ENCODE peak calls at places on chromosome 22, in eight cellular contexts. One of them, this sample, is unnamed.

GRCh38 chr22:37202706-37203105 is 9.6 kb downstream of the SSTR3 start:
- DNase-seq in colonic mucosa: no peak
- DNase-seq in kidney: peak; percentile 53
- DNase-seq in fibroblast of lung: no peak
- DNase-seq in NB4: no peak
- DNase-seq in neural crest cell: no peak
- DNase-seq in GM13977: no peak
- DNase-seq in CD8-positive, alpha-beta T cell: no peak
- DNase-seq in this sample: no peak

GRCh38 chr22:20792966-20793332 is 19.0 kb downstream of the SERPIND1 start:
- DNase-seq in colonic mucosa: no peak
- DNase-seq in kidney: no peak
- DNase-seq in fibroblast of lung: peak; percentile 69
- DNase-seq in NB4: no peak
- DNase-seq in neural crest cell: no peak
- DNase-seq in GM13977: no peak
- DNase-seq in CD8-positive, alpha-beta T cell: no peak
- DNase-seq in this sample: no peak

GRCh38 chr22:49936973-49937757 is 18.7 kb downstream of the CRELD2 start:
- DNase-seq in colonic mucosa: no peak
- DNase-seq in kidney: no peak
- DNase-seq in fibroblast of lung: peak; percentile 8
- DNase-seq in NB4: no peak
- DNase-seq in neural crest cell: no peak
- DNase-seq in GM13977: no peak
- DNase-seq in CD8-positive, alpha-beta T cell: no peak
- DNase-seq in this sample: no peak

GRCh38 chr22:20741634-20742581 is 32.0 kb upstream of the SERPIND1 start:
- DNase-seq in colonic mucosa: peak; percentile 41
- DNase-seq in kidney: peak; percentile 68
- DNase-seq in fibroblast of lung: peak; percentile 15
- DNase-seq in NB4: peak; percentile 23
- DNase-seq in neural crest cell: no peak
- DNase-seq in GM13977: peak; percentile 67
- DNase-seq in CD8-positive, alpha-beta T cell: peak; percentile 50
- DNase-seq in this sample: peak; percentile 69

GRCh38 chr22:46069518-46070214 is 80.7 kb upstream of the PPARA start:
- DNase-seq in colonic mucosa: peak; percentile 98
- DNase-seq in kidney: no peak
- DNase-seq in fibroblast of lung: peak; percentile 91
- DNase-seq in NB4: peak; percentile 89
- DNase-seq in neural crest cell: no peak
- DNase-seq in GM13977: no peak
- DNase-seq in CD8-positive, alpha-beta T cell: peak; percentile 15
- DNase-seq in this sample: no peak

GRCh38 chr22:20977516-20978170 is 4.5 kb upstream of the LZTR1 start:
- DNase-seq in colonic mucosa: no peak
- DNase-seq in kidney: peak; percentile 66
- DNase-seq in fibroblast of lung: no peak
- DNase-seq in NB4: no peak
- DNase-seq in neural crest cell: no peak
- DNase-seq in GM13977: no peak
- DNase-seq in CD8-positive, alpha-beta T cell: no peak
- DNase-seq in this sample: no peak

GRCh38 chr22:46042786-46043185 is 65.8 kb upstream of the WNT7B start:
- DNase-seq in colonic mucosa: no peak
- DNase-seq in kidney: no peak
- DNase-seq in fibroblast of lung: peak; percentile 33
- DNase-seq in NB4: no peak
- DNase-seq in neural crest cell: no peak
- DNase-seq in GM13977: no peak
- DNase-seq in CD8-positive, alpha-beta T cell: no peak
- DNase-seq in this sample: no peak

GRCh38 chr22:48423481-48423901 is 1404.2 kb downstream of the BRD1 start:
- DNase-seq in colonic mucosa: no peak
- DNase-seq in kidney: no peak
- DNase-seq in fibroblast of lung: peak; percentile 62
- DNase-seq in NB4: no peak
- DNase-seq in neural crest cell: no peak
- DNase-seq in GM13977: no peak
- DNase-seq in CD8-positive, alpha-beta T cell: no peak
- DNase-seq in this sample: no peak

GRCh38 chr22:36765943-36766450 is 9.9 kb downstream of the IFT27 start:
- DNase-seq in colonic mucosa: no peak
- DNase-seq in kidney: peak; percentile 3
- DNase-seq in fibroblast of lung: peak; percentile 24
- DNase-seq in NB4: no peak
- DNase-seq in neural crest cell: no peak
- DNase-seq in GM13977: no peak
- DNase-seq in CD8-positive, alpha-beta T cell: no peak
- DNase-seq in this sample: no peak

GRCh38 chr22:40685406-40685805 is 6.1 kb downstream of the MCHR1 start:
- DNase-seq in colonic mucosa: no peak
- DNase-seq in kidney: no peak
- DNase-seq in fibroblast of lung: no peak
- DNase-seq in NB4: no peak
- DNase-seq in neural crest cell: no peak
- DNase-seq in GM13977: no peak
- DNase-seq in CD8-positive, alpha-beta T cell: no peak
- DNase-seq in this sample: no peak

GRCh38 chr22:45098056-45098455 is 65.7 kb upstream of the NUP50 start:
- DNase-seq in colonic mucosa: no peak
- DNase-seq in kidney: no peak
- DNase-seq in fibroblast of lung: no peak
- DNase-seq in NB4: no peak
- DNase-seq in neural crest cell: no peak
- DNase-seq in GM13977: no peak
- DNase-seq in CD8-positive, alpha-beta T cell: no peak
- DNase-seq in this sample: no peak

GRCh38 chr22:35684270-35684700 is 33.4 kb upstream of the APOL5 start:
- DNase-seq in colonic mucosa: peak; percentile 30
- DNase-seq in kidney: no peak
- DNase-seq in fibroblast of lung: peak; percentile 16
- DNase-seq in NB4: peak; percentile 11
- DNase-seq in neural crest cell: no peak
- DNase-seq in GM13977: no peak
- DNase-seq in CD8-positive, alpha-beta T cell: no peak
- DNase-seq in this sample: no peak
- TF ChIP-seq CTCF in colonic mucosa: no peak
- TF ChIP-seq CTCF in kidney: peak; percentile 7
- TF ChIP-seq CTCF in fibroblast of lung: peak; percentile 59
- TF ChIP-seq CTCF in NB4: peak; percentile 4
- TF ChIP-seq CTCF in neural crest cell: no peak
- TF ChIP-seq CTCF in GM13977: peak; percentile 25
- TF ChIP-seq CTCF in CD8-positive, alpha-beta T cell: no peak
- TF ChIP-seq CTCF in this sample: no peak

GRCh38 chr22:24190566-24191208 is 9.4 kb downstream of the SUSD2 start:
- DNase-seq in colonic mucosa: no peak
- DNase-seq in kidney: peak; percentile 51
- DNase-seq in fibroblast of lung: no peak
- DNase-seq in NB4: no peak
- DNase-seq in neural crest cell: no peak
- DNase-seq in GM13977: no peak
- DNase-seq in CD8-positive, alpha-beta T cell: no peak
- DNase-seq in this sample: no peak
- TF ChIP-seq CTCF in colonic mucosa: no peak
- TF ChIP-seq CTCF in kidney: no peak
- TF ChIP-seq CTCF in fibroblast of lung: no peak
- TF ChIP-seq CTCF in NB4: no peak
- TF ChIP-seq CTCF in neural crest cell: no peak
- TF ChIP-seq CTCF in GM13977: no peak
- TF ChIP-seq CTCF in CD8-positive, alpha-beta T cell: no peak
- TF ChIP-seq CTCF in this sample: no peak

DNA sequence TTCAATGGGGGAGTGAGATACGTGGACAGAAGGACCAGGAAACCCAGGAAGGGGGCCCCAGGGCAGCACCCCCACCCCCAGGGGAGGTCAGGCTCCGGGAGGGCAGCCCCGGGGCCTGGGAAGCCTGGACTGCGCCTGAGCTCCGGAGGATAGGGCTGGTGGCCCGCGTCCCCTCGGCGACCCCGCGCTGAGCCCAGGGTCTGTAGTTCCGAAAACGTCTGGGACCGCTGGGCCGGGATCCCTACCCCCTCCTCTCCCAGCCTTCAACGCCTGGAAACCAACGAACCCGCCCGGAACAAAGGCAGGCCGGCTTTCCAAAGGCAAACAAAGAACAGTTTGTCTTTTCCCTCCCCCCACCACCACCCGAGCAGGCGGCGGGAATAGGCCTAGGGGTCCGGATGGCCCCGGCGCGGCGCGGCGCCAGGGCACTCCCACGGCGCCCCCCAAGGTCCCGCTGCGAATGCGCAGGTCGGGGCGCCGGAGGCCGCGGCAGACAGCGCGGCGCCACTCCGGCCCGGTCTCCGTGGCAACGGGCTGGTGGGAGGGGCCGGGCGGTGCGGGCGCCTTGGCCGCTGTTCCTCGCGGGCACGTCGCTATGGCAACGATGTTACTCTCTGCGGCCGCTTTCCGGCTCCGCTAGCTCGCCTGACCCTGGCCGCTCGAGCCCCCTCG is 58.5 kb downstream of the IGLL1 start:
- DNase-seq in colonic mucosa: peak; percentile 92
- DNase-seq in kidney: peak; percentile 97
- DNase-seq in fibroblast of lung: peak; percentile 84
- DNase-seq in NB4: peak; percentile 85
- DNase-seq in neural crest cell: peak; percentile 93
- DNase-seq in GM13977: peak; percentile 97
- DNase-seq in CD8-positive, alpha-beta T cell: peak; percentile 75
- DNase-seq in this sample: peak; percentile 92
- TF ChIP-seq CTCF in colonic mucosa: no peak
- TF ChIP-seq CTCF in kidney: no peak
- TF ChIP-seq CTCF in fibroblast of lung: no peak
- TF ChIP-seq CTCF in NB4: no peak
- TF ChIP-seq CTCF in neural crest cell: peak; percentile 31
- TF ChIP-seq CTCF in GM13977: no peak
- TF ChIP-seq CTCF in CD8-positive, alpha-beta T cell: no peak
- TF ChIP-seq CTCF in this sample: no peak

GRCh38 chr22:17786435-17787158 is 12.3 kb upstream of the BID start:
- DNase-seq in colonic mucosa: no peak
- DNase-seq in kidney: peak; percentile 85
- DNase-seq in fibroblast of lung: peak; percentile 25
- DNase-seq in NB4: peak; percentile 45
- DNase-seq in neural crest cell: peak; percentile 40
- DNase-seq in GM13977: no peak
- DNase-seq in CD8-positive, alpha-beta T cell: no peak
- DNase-seq in this sample: no peak

GRCh38 chr22:17788023-17788330 is 13.7 kb upstream of the BID start:
- DNase-seq in colonic mucosa: no peak
- DNase-seq in kidney: no peak
- DNase-seq in fibroblast of lung: no peak
- DNase-seq in NB4: peak; percentile 71
- DNase-seq in neural crest cell: no peak
- DNase-seq in GM13977: no peak
- DNase-seq in CD8-positive, alpha-beta T cell: no peak
- DNase-seq in this sample: no peak

GRCh38 chr22:17787159-17788022 is 13.1 kb upstream of the BID start:
- DNase-seq in colonic mucosa: no peak
- DNase-seq in kidney: no peak
- DNase-seq in fibroblast of lung: peak; percentile 11
- DNase-seq in NB4: no peak
- DNase-seq in neural crest cell: no peak
- DNase-seq in GM13977: no peak
- DNase-seq in CD8-positive, alpha-beta T cell: no peak
- DNase-seq in this sample: no peak

GRCh38 chr22:17789379-17790200 is 15.3 kb upstream of the BID start:
- DNase-seq in colonic mucosa: no peak
- DNase-seq in kidney: no peak
- DNase-seq in fibroblast of lung: no peak
- DNase-seq in NB4: no peak
- DNase-seq in neural crest cell: no peak
- DNase-seq in GM13977: no peak
- DNase-seq in CD8-positive, alpha-beta T cell: no peak
- DNase-seq in this sample: no peak

DNA sequence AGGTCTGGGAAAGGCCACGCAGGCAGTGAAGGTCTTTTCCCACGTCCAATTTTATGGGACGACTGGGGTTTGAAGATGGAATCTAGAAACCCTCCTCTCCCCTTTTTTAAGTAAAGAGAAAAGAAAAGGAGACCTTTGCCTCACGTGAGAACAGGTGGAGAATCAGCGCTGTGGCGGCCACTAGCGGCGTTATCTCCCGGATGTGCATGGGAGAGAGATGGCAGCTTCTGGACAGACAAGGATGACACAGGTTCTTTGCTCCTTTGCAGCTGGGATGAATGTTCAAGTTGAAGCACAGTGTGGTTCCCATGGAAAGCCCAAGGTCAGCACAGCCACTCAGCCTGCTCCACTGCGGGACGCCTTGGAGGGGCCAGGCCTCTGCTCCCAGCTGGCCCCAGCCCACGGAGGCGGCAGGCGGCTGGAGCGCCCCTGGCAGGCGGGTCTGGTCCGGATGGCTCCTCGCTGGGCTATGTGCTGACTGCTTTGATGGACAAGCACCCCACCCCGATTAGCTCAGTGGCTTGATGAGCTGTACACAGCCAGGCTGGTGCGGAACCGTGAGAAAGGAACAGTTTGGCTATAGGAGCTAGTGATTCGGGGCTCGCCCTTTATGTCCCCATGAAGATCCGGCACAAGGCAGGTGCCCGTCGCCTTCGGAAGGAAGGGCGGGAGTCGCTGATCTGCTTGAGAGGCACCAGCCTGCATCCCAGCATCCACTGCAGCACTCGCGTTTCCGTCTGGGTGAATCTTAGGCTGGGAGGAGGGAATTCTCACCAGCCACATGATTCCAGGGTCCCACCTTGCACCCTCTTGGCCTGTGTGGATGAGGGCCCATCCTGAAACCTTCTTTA is 14.5 kb upstream of the BID start:
- DNase-seq in colonic mucosa: no peak
- DNase-seq in kidney: no peak
- DNase-seq in fibroblast of lung: no peak
- DNase-seq in NB4: no peak
- DNase-seq in neural crest cell: no peak
- DNase-seq in GM13977: no peak
- DNase-seq in CD8-positive, alpha-beta T cell: no peak
- DNase-seq in this sample: no peak
- TF ChIP-seq CTCF in colonic mucosa: no peak
- TF ChIP-seq CTCF in kidney: no peak
- TF ChIP-seq CTCF in fibroblast of lung: no peak
- TF ChIP-seq CTCF in NB4: peak; percentile 16
- TF ChIP-seq CTCF in neural crest cell: no peak
- TF ChIP-seq CTCF in GM13977: no peak
- TF ChIP-seq CTCF in CD8-positive, alpha-beta T cell: no peak
- TF ChIP-seq CTCF in this sample: no peak